ENCODE peak calls at places on chromosomes 5 and 9, in four cellular contexts. T is K562, O is SK-N-SH, D is HL-60. V is an unnamed sample.

GRCh38 chr9:120985759-120986353 is 59.3 kb upstream of the TRAF1 start:
- DNase-seq in D (no peak), O (peak), T (peak), V (no peak)

GRCh38 chr5:75306746-75307145 is 30.3 kb upstream of the HMGCR start:
- DNase-seq in O (no peak), T (no peak), D (no peak), V (no peak)

GRCh38 chr5:59266410-59266809 is 627.1 kb downstream of the PDE4D start:
- DNase-seq in T (no peak), O (no peak), D (no peak), V (no peak)

GRCh38 chr5:60161340-60161934 is 267.9 kb upstream of the PDE4D start:
- DNase-seq in D (no peak), O (peak), T (no peak), V (no peak)

GRCh38 chr5:156155638-156156037 is 171.3 kb upstream of the SGCD start:
- DNase-seq in D (no peak), O (no peak), T (no peak), V (no peak)

GRCh38 chr9:105443121-105443520 is 4.7 kb upstream of the FSD1L start:
- DNase-seq in T (no peak), O (no peak), D (no peak), V (no peak)

GRCh38 chr5:20223451-20223850 is 235.5 kb upstream of the CDH18 start:
- DNase-seq in T (no peak), O (no peak), D (no peak), V (no peak)

GRCh38 chr5:160959804-160960203 is 107.8 kb upstream of the ATP10B start:
- DNase-seq in T (no peak), O (no peak), D (no peak), V (no peak)

GRCh38 chr5:15995206-15996052 is 184.2 kb downstream of the MARCHF11 start:
- DNase-seq in T (no peak), D (no peak), O (peak), V (peak)

GRCh38 chr5:170408866-170409265 is 19.7 kb upstream of the KCNMB1 start:
- DNase-seq in T (no peak), D (no peak), O (no peak), V (no peak)

GRCh38 chr9:110758201-110758600 is 89.6 kb downstream of the MUSK start:
- DNase-seq in O (no peak), T (no peak), D (no peak), V (no peak)

GRCh38 chr5:122091942-122092600 is 14.0 kb upstream of the LOX start:
- DNase-seq in T (no peak), D (no peak), O (no peak), V (no peak)

GRCh38 chr9:14097215-14097614 is 216.7 kb downstream of the NFIB start:
- DNase-seq in O (peak), T (no peak), D (no peak), V (no peak)

GRCh38 chr5:138033275-138033808 is 463 bp upstream of the FAM13B start:
- DNase-seq in O (no peak), D (no peak), T (no peak), V (peak)

GRCh38 chr9:126317513-126317912 is 9.1 kb upstream of the MVB12B start:
- DNase-seq in D (no peak), O (no peak), T (no peak), V (no peak)

GRCh38 chr5:177113566-177114424 is 19.8 kb upstream of the NSD1 start:
- DNase-seq in O (peak), T (peak), D (peak), V (no peak)

GRCh38 chr5:140131967-140132409 is 6.3 kb downstream of the IGIP start:
- DNase-seq in D (no peak), T (no peak), O (no peak), V (no peak)

GRCh38 chr5:17370651-17371050 is 127.4 kb upstream of the TAF11L2 start:
- DNase-seq in O (no peak), D (no peak), T (no peak), V (no peak)

GRCh38 chr9:112624711-112625707 is 92.9 kb downstream of the INIP start:
- DNase-seq in T (no peak), O (no peak), D (no peak), V (no peak)

GRCh38 chr9:112631313-112631712 is 86.6 kb downstream of the INIP start:
- DNase-seq in O (no peak), D (no peak), T (no peak), V (no peak)

GRCh38 chr9:112629890-112630485 is 87.9 kb downstream of the INIP start:
- DNase-seq in O (no peak), T (no peak), D (no peak), V (no peak)
- TF ChIP-seq GABPA in O (no peak), T (no peak), D (no peak), V (no peak)

DNA sequence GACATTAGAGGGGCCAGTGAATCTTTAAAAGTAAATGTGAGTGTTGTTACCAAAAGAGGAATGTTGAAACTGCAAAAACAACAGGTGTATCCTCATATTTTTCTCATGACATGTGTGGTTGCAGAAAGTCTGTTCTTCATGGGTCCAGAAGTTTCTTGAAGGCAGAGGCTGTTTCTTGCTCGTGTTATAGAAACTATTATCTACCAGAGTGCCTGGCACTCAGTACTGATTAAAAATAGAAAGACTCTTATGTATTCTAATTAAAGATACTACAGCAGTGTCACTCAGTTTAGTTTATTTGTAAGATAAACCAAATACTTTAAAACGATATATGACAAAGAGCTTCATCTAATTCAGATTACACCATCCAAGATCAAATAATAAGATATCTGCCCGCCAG is 1864.2 kb upstream of the WWC1 start:
- DNase-seq in D (no peak), T (no peak), O (no peak), V (no peak)
- TF ChIP-seq GABPA in D (no peak), T (no peak), O (no peak), V (no peak)

DNA sequence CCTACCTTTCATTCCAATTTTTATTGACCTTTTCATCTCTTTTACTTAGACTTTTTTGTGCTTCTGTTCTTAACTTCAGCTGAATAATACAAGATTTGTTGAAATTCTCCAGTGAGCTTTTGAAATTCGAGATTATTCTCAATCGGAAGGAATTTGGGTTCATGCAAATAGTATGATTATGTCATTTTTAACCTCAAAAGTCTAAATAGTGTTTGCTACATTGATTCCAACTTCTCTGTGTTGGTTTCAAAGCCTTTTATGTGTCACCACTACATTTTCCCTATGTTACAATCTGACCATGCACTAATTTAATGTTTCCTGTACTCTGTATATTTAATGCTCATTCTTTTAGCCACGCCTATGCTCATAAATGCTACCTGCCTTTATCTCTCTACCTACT is 44.1 kb downstream of the VPS13A start:
- DNase-seq in D (no peak), O (no peak), T (no peak), V (no peak)
- TF ChIP-seq GABPA in D (no peak), O (no peak), T (no peak), V (no peak)

GRCh38 chr5:110768138-110768845 is 29.5 kb downstream of the SLC25A46 start:
- DNase-seq in O (no peak), T (no peak), D (no peak), V (no peak)

GRCh38 chr5:110770286-110770685 is 31.5 kb downstream of the SLC25A46 start:
- DNase-seq in O (no peak), D (no peak), T (no peak), V (no peak)

DNA sequence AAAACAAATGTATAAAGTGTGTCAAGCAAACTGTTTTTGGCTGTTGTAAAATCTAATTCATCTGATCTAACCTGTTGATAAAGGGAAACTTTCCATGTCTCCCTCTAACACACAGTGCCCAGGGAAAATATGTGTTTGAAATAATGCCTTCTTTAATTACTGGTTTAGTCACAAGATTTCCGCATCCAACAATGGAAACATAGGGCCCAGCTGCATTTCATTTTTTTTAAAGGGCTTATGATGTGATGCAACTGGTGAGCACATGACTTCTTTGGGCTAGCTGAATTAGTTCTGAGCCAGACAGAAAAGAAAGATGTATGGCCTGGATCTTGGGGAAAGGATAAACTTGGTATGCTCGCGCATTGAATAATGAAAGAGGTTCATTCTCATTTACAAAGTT is 30.5 kb downstream of the SLC25A46 start:
- DNase-seq in T (no peak), D (no peak), O (no peak), V (no peak)
- TF ChIP-seq GABPA in T (no peak), D (no peak), O (no peak), V (no peak)

GRCh38 chr5:71891856-71892255 is 172.8 kb downstream of the CARTPT start:
- DNase-seq in T (no peak), O (no peak), D (no peak), V (no peak)

GRCh38 chr5:71893451-71893850 is 174.4 kb downstream of the CARTPT start:
- DNase-seq in O (no peak), D (no peak), T (no peak), V (no peak)

GRCh38 chr5:71892641-71893340 is 173.7 kb downstream of the CARTPT start:
- DNase-seq in T (no peak), D (no peak), O (no peak), V (no peak)

GRCh38 chr5:71894091-71894490 is 175.0 kb downstream of the CARTPT start:
- DNase-seq in O (no peak), T (no peak), D (no peak), V (no peak)

GRCh38 chr5:71891406-71891805 is 172.3 kb downstream of the CARTPT start:
- DNase-seq in T (no peak), D (no peak), O (no peak), V (no peak)
- TF ChIP-seq GABPA in T (no peak), D (no peak), O (no peak), V (no peak)

V was measured in H1.